ENCODE peak calls at places on chromosomes 3 and 15, in four cellular contexts. One of them, this sample, is unnamed.

GRCh38 chr3:40043444-40043755 is 234.0 kb downstream of the MYRIP start:
- DNase-seq in K562: no peak
- DNase-seq in GM12878: no peak
- DNase-seq in HepG2: no peak
- DNase-seq in this sample: no peak

GRCh38 chr3:194814878-194815357 is 129.2 kb downstream of the FAM43A start:
- DNase-seq in K562: no peak
- DNase-seq in GM12878: no peak
- DNase-seq in HepG2: no peak
- DNase-seq in this sample: no peak

GRCh38 chr3:37100411-37100810 is 74.0 kb downstream of the LRRFIP2 start:
- DNase-seq in K562: no peak
- DNase-seq in GM12878: no peak
- DNase-seq in HepG2: no peak
- DNase-seq in this sample: no peak

GRCh38 chr15:82647045-82647834 is at the start of gene CPEB1:
- DNase-seq in K562: peak; percentile 93
- DNase-seq in GM12878: no peak
- DNase-seq in HepG2: no peak
- DNase-seq in this sample: peak; percentile 69

GRCh38 chr15:77464129-77464865 is 43.6 kb downstream of the HMG20A start:
- DNase-seq in K562: no peak
- DNase-seq in GM12878: no peak
- DNase-seq in HepG2: no peak
- DNase-seq in this sample: no peak

GRCh38 chr15:98177950-98178848 is 217.7 kb downstream of the ARRDC4 start:
- DNase-seq in K562: peak; percentile 44
- DNase-seq in GM12878: no peak
- DNase-seq in HepG2: peak; percentile 56
- DNase-seq in this sample: peak; percentile 82

GRCh38 chr3:29493109-29493508 is 212.2 kb downstream of the RBMS3 start:
- DNase-seq in K562: no peak
- DNase-seq in GM12878: no peak
- DNase-seq in HepG2: no peak
- DNase-seq in this sample: no peak

GRCh38 chr15:101723874-101724674 is at the start of gene TARS3:
- DNase-seq in K562: peak; percentile 97
- DNase-seq in GM12878: peak; percentile 37
- DNase-seq in HepG2: peak; percentile 82
- DNase-seq in this sample: peak; percentile 100

GRCh38 chr3:184116017-184116416 is 19.1 kb upstream of the EIF2B5 start:
- DNase-seq in K562: no peak
- DNase-seq in GM12878: no peak
- DNase-seq in HepG2: no peak
- DNase-seq in this sample: no peak

GRCh38 chr15:77421370-77421700 is 647 bp downstream of the HMG20A start:
- DNase-seq in K562: no peak
- DNase-seq in GM12878: no peak
- DNase-seq in HepG2: peak; percentile 15
- DNase-seq in this sample: no peak

GRCh38 chr3:53252105-53252946 is 3.5 kb downstream of the TKT start:
- DNase-seq in K562: no peak
- DNase-seq in GM12878: no peak
- DNase-seq in HepG2: no peak
- DNase-seq in this sample: no peak

GRCh38 chr3:63896332-63897034 is 15.7 kb downstream of the SCAANT1 start:
- DNase-seq in K562: no peak
- DNase-seq in GM12878: no peak
- DNase-seq in HepG2: no peak
- DNase-seq in this sample: no peak

GRCh38 chr3:58180940-58181587 is 29.7 kb downstream of the DNASE1L3 start:
- DNase-seq in K562: no peak
- DNase-seq in GM12878: no peak
- DNase-seq in HepG2: peak; percentile 88
- DNase-seq in this sample: no peak

GRCh38 chr3:14832975-14833722 is 14.4 kb downstream of the FGD5 start:
- DNase-seq in K562: no peak
- DNase-seq in GM12878: no peak
- DNase-seq in HepG2: no peak
- DNase-seq in this sample: no peak

GRCh38 chr15:69929905-69930630 is 167.6 kb downstream of the TLE3 start:
- DNase-seq in K562: no peak
- DNase-seq in GM12878: no peak
- DNase-seq in HepG2: no peak
- DNase-seq in this sample: no peak

GRCh38 chr15:89114974-89115373 is 26.7 kb downstream of the ABHD2 start:
- DNase-seq in K562: no peak
- DNase-seq in GM12878: no peak
- DNase-seq in HepG2: no peak
- DNase-seq in this sample: no peak

GRCh38 chr3:12755754-12756153 is 3.3 kb downstream of the TMEM40 start:
- DNase-seq in K562: no peak
- DNase-seq in GM12878: no peak
- DNase-seq in HepG2: peak; percentile 51
- DNase-seq in this sample: no peak

GRCh38 chr3:160475889-160476288 is 26.3 kb upstream of the TRIM59 start:
- DNase-seq in K562: no peak
- DNase-seq in GM12878: no peak
- DNase-seq in HepG2: no peak
- DNase-seq in this sample: no peak

GRCh38 chr3:57155214-57155613 is 9.9 kb downstream of the IL17RD start:
- DNase-seq in K562: no peak
- DNase-seq in GM12878: no peak
- DNase-seq in HepG2: no peak
- DNase-seq in this sample: no peak

GRCh38 chr15:60713096-60714084 is 234.4 kb upstream of the ICE2 start:
- DNase-seq in K562: no peak
- DNase-seq in GM12878: no peak
- DNase-seq in HepG2: no peak
- DNase-seq in this sample: no peak

GRCh38 chr3:120745466-120745865 is 2.9 kb downstream of the GTF2E1 start:
- DNase-seq in K562: no peak
- DNase-seq in GM12878: no peak
- DNase-seq in HepG2: no peak
- DNase-seq in this sample: no peak

GRCh38 chr15:25947336-25948080 is 84.4 kb upstream of the ATP10A start:
- DNase-seq in K562: no peak
- DNase-seq in GM12878: no peak
- DNase-seq in HepG2: no peak
- DNase-seq in this sample: no peak

GRCh38 chr3:5058463-5058862 is 63.6 kb upstream of the ARL8B start:
- DNase-seq in K562: no peak
- DNase-seq in GM12878: no peak
- DNase-seq in HepG2: no peak
- DNase-seq in this sample: no peak

GRCh38 chr3:61562042-61562809 is 855 bp downstream of the PTPRG start:
- DNase-seq in K562: no peak
- DNase-seq in GM12878: no peak
- DNase-seq in HepG2: no peak
- DNase-seq in this sample: peak; percentile 36

GRCh38 chr3:9932843-9933560 is 632 bp upstream of the CRELD1 start:
- DNase-seq in K562: peak; percentile 86
- DNase-seq in GM12878: peak; percentile 40
- DNase-seq in HepG2: peak; percentile 70
- DNase-seq in this sample: peak; percentile 79

GRCh38 chr15:37900286-37901221 is 33.9 kb upstream of the TMCO5A start:
- DNase-seq in K562: no peak
- DNase-seq in GM12878: no peak
- DNase-seq in HepG2: no peak
- DNase-seq in this sample: no peak

GRCh38 chr3:172279974-172280373 is 168.3 kb downstream of the GHSR start:
- DNase-seq in K562: no peak
- DNase-seq in GM12878: no peak
- DNase-seq in HepG2: no peak
- DNase-seq in this sample: no peak

GRCh38 chr3:185397676-185398075 is 34.7 kb downstream of the MAP3K13 start:
- DNase-seq in K562: no peak
- DNase-seq in GM12878: no peak
- DNase-seq in HepG2: no peak
- DNase-seq in this sample: no peak

GRCh38 chr15:87489902-87490301 is 766.6 kb downstream of the NTRK3 start:
- DNase-seq in K562: no peak
- DNase-seq in GM12878: no peak
- DNase-seq in HepG2: no peak
- DNase-seq in this sample: no peak

GRCh38 chr3:158102219-158102612 is 4.0 kb downstream of the SHOX2 start:
- DNase-seq in K562: no peak
- DNase-seq in GM12878: no peak
- DNase-seq in HepG2: no peak
- DNase-seq in this sample: no peak

GRCh38 chr3:16177962-16178627 is 3.6 kb downstream of the GALNT15 start:
- DNase-seq in K562: peak; percentile 86
- DNase-seq in GM12878: no peak
- DNase-seq in HepG2: peak; percentile 42
- DNase-seq in this sample: peak; percentile 88

GRCh38 chr3:146382386-146382785 is 87.0 kb downstream of the PLSCR2 start:
- DNase-seq in K562: no peak
- DNase-seq in GM12878: no peak
- DNase-seq in HepG2: peak; percentile 5
- DNase-seq in this sample: peak; percentile 7

GRCh38 chr15:70781236-70781635 is 17.9 kb upstream of the UACA start:
- DNase-seq in K562: no peak
- DNase-seq in GM12878: no peak
- DNase-seq in HepG2: no peak
- DNase-seq in this sample: no peak

GRCh38 chr3:141769171-141769894 is 6.1 kb downstream of the GRK7 start:
- DNase-seq in K562: peak; percentile 35
- DNase-seq in GM12878: no peak
- DNase-seq in HepG2: peak; percentile 28
- DNase-seq in this sample: no peak

GRCh38 chr3:73552700-73553099 is 72.0 kb downstream of the PDZRN3 start:
- DNase-seq in K562: no peak
- DNase-seq in GM12878: no peak
- DNase-seq in HepG2: no peak
- DNase-seq in this sample: no peak

GRCh38 chr3:12198301-12198700 is 39.6 kb upstream of the TIMP4 start:
- DNase-seq in K562: no peak
- DNase-seq in GM12878: no peak
- DNase-seq in HepG2: no peak
- DNase-seq in this sample: no peak

DNA sequence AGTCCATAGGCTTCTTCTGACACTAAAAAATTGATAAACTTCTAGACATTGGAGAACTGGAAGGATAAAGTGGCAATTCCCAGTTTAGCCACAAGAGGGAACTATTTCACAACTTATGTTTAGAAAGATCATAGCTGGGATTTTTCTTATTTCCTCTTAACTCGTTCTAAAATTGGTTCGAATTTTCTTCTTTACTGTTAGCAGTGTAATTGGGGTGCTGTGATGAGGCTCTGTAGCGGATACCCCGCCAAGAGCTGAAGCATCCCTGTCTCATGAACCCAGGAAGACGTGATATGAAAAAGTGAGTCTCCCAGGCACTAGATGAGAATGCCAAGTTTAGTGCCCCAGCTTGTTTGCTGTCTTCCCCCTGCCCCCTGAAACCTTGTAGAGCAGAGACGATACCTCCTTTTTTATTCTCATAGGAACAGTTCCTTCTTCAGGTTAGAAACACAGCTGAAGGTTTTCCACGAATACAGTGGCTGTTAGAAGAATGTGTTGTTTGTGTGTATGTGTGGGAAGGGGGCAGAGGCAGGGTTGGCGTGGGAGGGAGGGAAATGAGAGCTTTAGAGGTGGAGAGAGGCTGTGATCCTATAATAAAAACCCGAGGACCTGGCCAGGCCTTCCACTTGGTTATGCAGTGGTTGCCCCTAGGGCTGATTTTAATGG is 85.2 kb downstream of the PDCD6IP start:
- DNase-seq in K562: peak; percentile 63
- DNase-seq in GM12878: no peak
- DNase-seq in HepG2: peak; percentile 39
- DNase-seq in this sample: no peak
- TF ChIP-seq FOXK2 in K562: no peak
- TF ChIP-seq FOXK2 in GM12878: no peak
- TF ChIP-seq FOXK2 in HepG2: no peak
- TF ChIP-seq FOXK2 in this sample: no peak

GRCh38 chr15:80572337-80572736 is 122.8 kb upstream of the ABHD17C start:
- DNase-seq in K562: no peak
- DNase-seq in GM12878: no peak
- DNase-seq in HepG2: no peak
- DNase-seq in this sample: no peak
- TF ChIP-seq FOXM1 in K562: no peak
- TF ChIP-seq FOXM1 in GM12878: no peak
- TF ChIP-seq FOXM1 in HepG2: no peak
- TF ChIP-seq FOXM1 in this sample: no peak

GRCh38 chr3:127673191-127674098 is 693 bp downstream of the ABTB1 start:
- DNase-seq in K562: peak; percentile 52
- DNase-seq in GM12878: no peak
- DNase-seq in HepG2: no peak
- DNase-seq in this sample: peak; percentile 52
- TF ChIP-seq FOXK2 in K562: no peak
- TF ChIP-seq FOXK2 in GM12878: no peak
- TF ChIP-seq FOXK2 in HepG2: no peak
- TF ChIP-seq FOXK2 in this sample: no peak

DNA sequence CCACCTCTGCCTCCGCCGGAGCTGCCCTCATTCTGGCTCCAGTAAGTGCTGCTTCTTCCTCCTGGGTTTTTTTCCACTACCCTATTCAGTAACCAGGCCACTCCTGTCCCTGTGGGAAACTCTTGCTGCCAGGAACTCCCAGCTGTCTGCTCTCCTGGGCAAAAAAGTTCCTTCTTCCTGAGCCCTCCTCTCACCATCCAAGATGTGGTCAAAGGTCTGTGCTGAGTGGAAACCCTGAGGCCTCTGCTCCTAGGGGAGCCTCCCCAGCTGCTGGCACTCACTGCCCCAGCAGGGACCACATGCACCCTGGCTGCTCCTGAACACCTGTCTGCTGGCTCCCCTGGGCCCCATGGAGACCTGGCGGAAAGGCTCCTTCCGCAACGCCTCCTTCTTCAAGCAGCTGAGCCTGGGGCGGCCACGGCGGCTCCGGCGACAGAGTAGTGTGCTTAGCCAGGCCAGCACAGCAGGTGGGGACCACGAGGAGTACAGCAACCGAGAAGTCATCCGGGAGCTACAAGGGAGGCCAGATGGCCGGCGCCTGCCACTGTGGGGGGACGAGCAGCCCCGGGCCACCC is 454 bp downstream of the C15orf62 start:
- DNase-seq in K562: no peak
- DNase-seq in GM12878: no peak
- DNase-seq in HepG2: no peak
- DNase-seq in this sample: no peak
- TF ChIP-seq FOXM1 in K562: no peak
- TF ChIP-seq FOXM1 in GM12878: no peak
- TF ChIP-seq FOXM1 in HepG2: no peak
- TF ChIP-seq FOXM1 in this sample: no peak

GRCh38 chr3:115792206-115792955 is 169.1 kb downstream of the GAP43 start:
- DNase-seq in K562: no peak
- DNase-seq in GM12878: no peak
- DNase-seq in HepG2: peak; percentile 95
- DNase-seq in this sample: no peak
- TF ChIP-seq FOXK2 in K562: no peak
- TF ChIP-seq FOXK2 in GM12878: no peak
- TF ChIP-seq FOXK2 in HepG2: no peak
- TF ChIP-seq FOXK2 in this sample: no peak